ENCODE peak calls at places on chromosomes 2 and 18, in seven cellular contexts. U is spleen, T is germinal center, X is EL, A is thoracic aorta, Y is neural progenitor cell, W is SJSA1. R is an unnamed sample.
A peak's percentile ranks its signal among the peaks of the same experiment; 100 is the strongest.

GRCh38 chr2:74619651-74620297 is 28.4 kb downstream of the M1AP start:
- DNase-seq in U (no peak), T (no peak), X (no peak), A (no peak), Y (no peak), W (no peak), R (no peak)

GRCh38 chr2:47720036-47720435 is 62.9 kb upstream of the MSH6 start:
- DNase-seq in U (no peak), T (no peak), X (no peak), A (no peak), Y (no peak), W (no peak), R (no peak)

GRCh38 chr2:100006516-100006915 is 135.9 kb downstream of the AFF3 start:
- DNase-seq in U (no peak), T (no peak), X (no peak), A (no peak), Y (no peak), W (no peak), R (no peak)

GRCh38 chr18:37124511-37124910 is 295.6 kb downstream of the KIAA1328 start:
- DNase-seq in U (no peak), T (no peak), X (peak; percentile 0), A (no peak), Y (no peak), W (no peak), R (no peak)

GRCh38 chr2:33552758-33553461 is 46.2 kb downstream of the FAM98A start:
- DNase-seq in U (no peak), T (no peak), X (peak; percentile 42), A (no peak), Y (no peak), W (no peak), R (peak; percentile 21)

GRCh38 chr2:98734823-98735260 is 3.9 kb upstream of the MGAT4A start:
- DNase-seq in U (no peak), T (no peak), X (no peak), A (no peak), Y (no peak), W (no peak), R (no peak)

GRCh38 chr18:23585007-23585871 is 1.1 kb downstream of the NPC1 start:
- DNase-seq in U (no peak), T (peak; percentile 21), X (peak; percentile 48), A (no peak), Y (peak; percentile 28), W (peak; percentile 42), R (no peak)

GRCh38 chr18:36297419-36298112 is at the start of gene FHOD3:
- DNase-seq in U (no peak), T (peak; percentile 60), X (peak; percentile 79), A (no peak), Y (peak; percentile 94), W (peak; percentile 22), R (peak; percentile 84)

GRCh38 chr2:31980674-31981356 is 30.0 kb downstream of the MEMO1 start:
- DNase-seq in U (no peak), T (peak; percentile 80), X (no peak), A (no peak), Y (peak; percentile 9), W (no peak), R (peak; percentile 48)

GRCh38 chr2:64284751-64285150 is 140.5 kb upstream of the PELI1 start:
- DNase-seq in U (no peak), T (no peak), X (no peak), A (no peak), Y (no peak), W (no peak), R (no peak)

GRCh38 chr2:26724004-26724750 is 31.7 kb downstream of the KCNK3 start:
- DNase-seq in U (no peak), T (no peak), X (peak; percentile 94), A (peak; percentile 58), Y (no peak), W (peak; percentile 23), R (peak; percentile 78)

GRCh38 chr18:65876310-65876709 is 125.5 kb downstream of the CDH7 start:
- DNase-seq in U (no peak), T (no peak), X (no peak), A (no peak), Y (no peak), W (no peak), R (no peak)

GRCh38 chr2:233793465-233794127 is 15.5 kb downstream of the MROH2A start:
- DNase-seq in U (peak; percentile 61), T (no peak), X (no peak), A (no peak), Y (no peak), W (no peak), R (no peak)

GRCh38 chr2:6177796-6178195 is 485.6 kb downstream of the SOX11 start:
- DNase-seq in U (no peak), T (no peak), X (no peak), A (no peak), Y (no peak), W (no peak), R (no peak)

GRCh38 chr2:42064417-42064942 is 16.7 kb downstream of the PKDCC start:
- DNase-seq in U (no peak), T (no peak), X (peak; percentile 83), A (no peak), Y (no peak), W (peak; percentile 75), R (peak; percentile 69)

R was measured in AG08396.